ENCODE peak calls at places on chromosomes 5 and 9, in four cellular contexts. M is neuronal stem cell, J is mesenchymal stem cell, L is HL-60. C is an unnamed sample.

GRCh38 chr9:84723426-84723825 is 53.9 kb downstream of the NTRK2 start:
- DNase-seq in M (no peak), L (no peak), J (no peak), C (no peak)

GRCh38 chr5:169161022-169161680 is 139.8 kb downstream of the SLIT3 start:
- DNase-seq in J (peak; percentile 73), M (peak; percentile 44), L (no peak), C (no peak)

GRCh38 chr5:84885479-84886258 is 501.0 kb upstream of the EDIL3 start:
- DNase-seq in L (no peak), J (peak; percentile 58), M (no peak), C (no peak)

GRCh38 chr9:133987455-133987800 is 4.7 kb downstream of the VAV2 start:
- DNase-seq in M (no peak), L (no peak), J (no peak), C (no peak)

GRCh38 chr5:168135897-168136296 is 155.5 kb upstream of the WWC1 start:
- DNase-seq in L (no peak), M (no peak), J (no peak), C (no peak)

GRCh38 chr5:118126159-118126558 is 862.2 kb downstream of the DTWD2 start:
- DNase-seq in L (no peak), J (peak; percentile 14), M (no peak), C (no peak)

GRCh38 chr9:74721696-74722660 is 165.7 kb downstream of the TRPM6 start:
- DNase-seq in J (no peak), L (no peak), M (no peak), C (no peak)

GRCh38 chr9:137218212-137218753 is 3.8 kb downstream of the RNF208 start:
- DNase-seq in L (no peak), J (no peak), M (no peak), C (no peak)

GRCh38 chr5:172958268-172959046 is 767 bp upstream of the RPL26L1 start:
- DNase-seq in J (peak; percentile 76), L (no peak), M (peak; percentile 53), C (peak; percentile 43)

GRCh38 chr5:136174021-136174659 is 18.8 kb downstream of the SMIM32 start:
- DNase-seq in J (peak; percentile 71), M (no peak), L (no peak), C (no peak)

GRCh38 chr9:89463986-89464901 is 33.7 kb downstream of the SEMA4D start:
- DNase-seq in M (no peak), L (peak; percentile 51), J (no peak), C (no peak)

GRCh38 chr5:135547590-135548254 is 12.0 kb upstream of the NEUROG1 start:
- DNase-seq in M (no peak), L (no peak), J (no peak), C (no peak)

GRCh38 chr5:95949810-95950209 is 11.8 kb downstream of the ELL2 start:
- DNase-seq in J (no peak), M (no peak), L (no peak), C (no peak)

GRCh38 chr5:153903321-153903720 is 135.4 kb downstream of the FAM114A2 start:
- DNase-seq in L (no peak), J (no peak), M (no peak), C (no peak)

GRCh38 chr5:139795074-139796001 is at the start of gene PSD2:
- DNase-seq in J (no peak), M (peak; percentile 32), L (no peak), C (peak; percentile 21)

GRCh38 chr5:90590-91547 is 1.1 kb upstream of the PLEKHG4B start:
- DNase-seq in M (no peak), L (no peak), J (no peak), C (no peak)

GRCh38 chr5:173675287-173675996 is 59.0 kb upstream of the BOD1 start:
- DNase-seq in L (no peak), J (no peak), M (no peak), C (no peak)

GRCh38 chr5:152606739-152607138 is 201.7 kb upstream of the NMUR2 start:
- DNase-seq in L (no peak), M (no peak), J (no peak), C (no peak)

GRCh38 chr5:92369587-92369986 is 986.5 kb upstream of the ARRDC3 start:
- DNase-seq in J (no peak), M (no peak), L (no peak), C (no peak)

GRCh38 chr5:37792976-37793328 is 46.9 kb downstream of the GDNF start:
- DNase-seq in J (peak; percentile 86), M (no peak), L (no peak), C (no peak)

GRCh38 chr9:128206484-128206883 is 3.3 kb downstream of the DNM1 start:
- DNase-seq in L (no peak), J (no peak), M (no peak), C (no peak)

GRCh38 chr5:2566280-2566679 is 185.2 kb downstream of the IRX2 start:
- DNase-seq in M (no peak), J (no peak), L (no peak), C (no peak)

GRCh38 chr9:4873066-4873465 is 80.3 kb downstream of the RCL1 start:
- DNase-seq in J (no peak), L (no peak), M (no peak), C (no peak)
- H3K27ac ChIP-seq in J (no peak overlapping the region), L (no peak overlapping the region), M (no peak overlapping the region), C (no peak overlapping the region)

GRCh38 chr9:116689117-116689516 is 2.0 kb downstream of the TRIM32 start:
- DNase-seq in M (no peak), L (no peak), J (no peak), C (no peak)

GRCh38 chr9:116687762-116688160 is 656 bp downstream of the TRIM32 start:
- DNase-seq in L (no peak), M (no peak), J (no peak), C (no peak)

GRCh38 chr9:116686693-116687073 is 422 bp upstream of the TRIM32 start:
- DNase-seq in J (no peak), L (no peak), M (no peak), C (no peak)

GRCh38 chr9:116686135-116686534 is 970 bp upstream of the TRIM32 start:
- DNase-seq in L (no peak), J (peak; percentile 30), M (no peak), C (no peak)

GRCh38 chr9:116687074-116687761 is at the start of gene TRIM32:
- DNase-seq in M (peak; percentile 87), J (peak; percentile 89), L (no peak), C (peak; percentile 89)
- H3K27ac ChIP-seq in M (no peak within 1 kb of the TSS), J (peak within 1 kb of the TSS; percentile 40), L (no peak within 1 kb of the TSS), C (peak within 1 kb of the TSS; percentile 44)

GRCh38 chr5:58240286-58240685 is 219.6 kb downstream of the PLK2 start:
- DNase-seq in L (no peak), M (no peak), J (peak; percentile 38), C (no peak)
- H3K27ac ChIP-seq in L (no peak overlapping the region), M (no peak overlapping the region), J (peak overlapping the region; percentile 47), C (no peak overlapping the region)

GRCh38 chr9:129481824-129482511 is 138.9 kb downstream of the C9orf50 start:
- DNase-seq in J (peak; percentile 60), M (no peak), L (no peak), C (no peak)

GRCh38 chr9:129479217-129480011 is 141.5 kb downstream of the C9orf50 start:
- DNase-seq in M (no peak), J (no peak), L (no peak), C (no peak)

GRCh38 chr9:129480227-129480626 is 140.7 kb downstream of the C9orf50 start:
- DNase-seq in M (no peak), J (peak; percentile 52), L (no peak), C (no peak)

GRCh38 chr9:129481424-129481823 is 139.5 kb downstream of the C9orf50 start:
- DNase-seq in J (no peak), L (no peak), M (no peak), C (no peak)

GRCh38 chr9:129480705-129481104 is 140.2 kb downstream of the C9orf50 start:
- DNase-seq in M (no peak), J (no peak), L (no peak), C (no peak)
- H3K27ac ChIP-seq in M (no peak overlapping the region), J (no peak overlapping the region), L (no peak overlapping the region), C (peak overlapping the region; percentile 27)

DNA sequence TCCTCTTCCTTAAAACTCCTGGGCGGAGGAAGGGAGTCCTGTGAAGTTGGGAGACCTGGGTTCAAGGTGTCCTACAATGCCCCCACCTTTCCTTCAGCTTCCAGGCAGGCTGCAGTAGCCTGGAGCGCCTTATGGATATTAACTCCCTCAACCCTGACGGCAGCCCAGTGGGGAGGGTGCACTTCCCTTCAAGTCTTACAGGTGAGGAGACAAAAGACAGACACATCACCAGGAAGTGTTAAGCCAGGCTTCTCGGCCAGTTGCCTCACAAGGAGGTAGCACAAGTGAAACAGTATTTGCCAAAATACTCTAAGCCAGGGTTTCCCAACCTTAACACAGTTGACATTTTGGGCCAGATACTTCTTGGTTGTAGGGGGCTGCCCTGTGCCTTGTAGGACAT is 4.2 kb downstream of the TRIM7 start:
- DNase-seq in L (no peak), M (no peak), J (no peak), C (no peak)
- H3K27ac ChIP-seq in L (no peak overlapping the region), M (no peak overlapping the region), J (no peak overlapping the region), C (no peak overlapping the region)

DNA sequence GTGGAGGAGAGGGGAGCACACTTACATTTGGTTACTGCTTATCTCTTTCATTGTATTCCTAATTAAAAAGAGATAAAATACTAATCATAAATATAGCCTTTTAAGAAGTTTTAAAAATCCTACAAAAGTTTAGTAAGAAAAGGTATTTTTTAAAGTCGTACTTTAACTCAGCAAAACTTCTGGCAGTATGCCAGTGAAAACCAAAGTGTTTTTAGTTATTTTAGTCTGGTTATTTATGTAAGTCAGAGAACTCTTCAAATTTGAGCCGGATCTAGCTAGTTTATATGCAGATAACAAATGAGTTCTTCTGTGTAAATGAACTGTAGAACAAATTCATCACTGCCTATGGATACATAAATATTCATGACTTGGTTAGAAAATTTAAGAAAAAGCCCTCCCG is 36.5 kb upstream of the ANKDD1B start:
- DNase-seq in M (no peak), L (no peak), J (peak; percentile 9), C (no peak)
- H3K27ac ChIP-seq in M (no peak overlapping the region), L (no peak overlapping the region), J (no peak overlapping the region), C (no peak overlapping the region)

C was measured in substantia nigra.